ENCODE peak calls at places on chromosomes 12 and 14, in ten cellular contexts. One of them, this sample, is unnamed.

GRCh38 chr12:63894132-63894531 is 49.6 kb downstream of the SRGAP1 start:
- DNase-seq in endothelial cell: no peak
- DNase-seq in stomach: no peak
- DNase-seq in neural crest cell: no peak
- DNase-seq in heart right ventricle: no peak
- DNase-seq in left ventricle myocardium inferior: no peak
- DNase-seq in thyroid gland: no peak
- DNase-seq in GM20000: no peak
- DNase-seq in fibroblast of mammary gland: no peak
- DNase-seq in AG04449: no peak
- DNase-seq in this sample: no peak

GRCh38 chr12:102766961-102767360 is 150.1 kb downstream of the PAH start:
- DNase-seq in endothelial cell: no peak
- DNase-seq in stomach: no peak
- DNase-seq in neural crest cell: no peak
- DNase-seq in heart right ventricle: no peak
- DNase-seq in left ventricle myocardium inferior: no peak
- DNase-seq in thyroid gland: no peak
- DNase-seq in GM20000: no peak
- DNase-seq in fibroblast of mammary gland: no peak
- DNase-seq in AG04449: no peak
- DNase-seq in this sample: no peak

GRCh38 chr12:76031081-76031413 is 529 bp downstream of the PHLDA1 start:
- DNase-seq in endothelial cell: no peak
- DNase-seq in stomach: no peak
- DNase-seq in neural crest cell: no peak
- DNase-seq in heart right ventricle: no peak
- DNase-seq in left ventricle myocardium inferior: no peak
- DNase-seq in thyroid gland: no peak
- DNase-seq in GM20000: no peak
- DNase-seq in fibroblast of mammary gland: no peak
- DNase-seq in AG04449: no peak
- DNase-seq in this sample: no peak

GRCh38 chr12:10612954-10613333 is 465 bp downstream of the MAGOHB start:
- DNase-seq in endothelial cell: no peak
- DNase-seq in stomach: no peak
- DNase-seq in neural crest cell: no peak
- DNase-seq in heart right ventricle: no peak
- DNase-seq in left ventricle myocardium inferior: no peak
- DNase-seq in thyroid gland: no peak
- DNase-seq in GM20000: no peak
- DNase-seq in fibroblast of mammary gland: no peak
- DNase-seq in AG04449: no peak
- DNase-seq in this sample: no peak

GRCh38 chr12:24909667-24910066 is 39.2 kb downstream of the BCAT1 start:
- DNase-seq in endothelial cell: no peak
- DNase-seq in stomach: no peak
- DNase-seq in neural crest cell: no peak
- DNase-seq in heart right ventricle: no peak
- DNase-seq in left ventricle myocardium inferior: peak; percentile 38
- DNase-seq in thyroid gland: no peak
- DNase-seq in GM20000: no peak
- DNase-seq in fibroblast of mammary gland: peak; percentile 99
- DNase-seq in AG04449: peak; percentile 70
- DNase-seq in this sample: peak; percentile 66

GRCh38 chr12:122528582-122528981 is 1.5 kb downstream of the KNTC1 start:
- DNase-seq in endothelial cell: no peak
- DNase-seq in stomach: no peak
- DNase-seq in neural crest cell: no peak
- DNase-seq in heart right ventricle: no peak
- DNase-seq in left ventricle myocardium inferior: no peak
- DNase-seq in thyroid gland: no peak
- DNase-seq in GM20000: no peak
- DNase-seq in fibroblast of mammary gland: no peak
- DNase-seq in AG04449: no peak
- DNase-seq in this sample: no peak

GRCh38 chr14:104374718-104375080 is 204.9 kb upstream of the C14orf180 start:
- DNase-seq in endothelial cell: no peak
- DNase-seq in stomach: no peak
- DNase-seq in neural crest cell: no peak
- DNase-seq in heart right ventricle: no peak
- DNase-seq in left ventricle myocardium inferior: no peak
- DNase-seq in thyroid gland: no peak
- DNase-seq in GM20000: no peak
- DNase-seq in fibroblast of mammary gland: no peak
- DNase-seq in AG04449: no peak
- DNase-seq in this sample: no peak

GRCh38 chr12:10563966-10564365 is 49.4 kb downstream of the MAGOHB start:
- DNase-seq in endothelial cell: no peak
- DNase-seq in stomach: no peak
- DNase-seq in neural crest cell: no peak
- DNase-seq in heart right ventricle: no peak
- DNase-seq in left ventricle myocardium inferior: no peak
- DNase-seq in thyroid gland: no peak
- DNase-seq in GM20000: no peak
- DNase-seq in fibroblast of mammary gland: peak; percentile 59
- DNase-seq in AG04449: no peak
- DNase-seq in this sample: no peak

GRCh38 chr12:80946591-80946990 is 8.9 kb upstream of the LIN7A start:
- DNase-seq in endothelial cell: no peak
- DNase-seq in stomach: no peak
- DNase-seq in neural crest cell: no peak
- DNase-seq in heart right ventricle: no peak
- DNase-seq in left ventricle myocardium inferior: no peak
- DNase-seq in thyroid gland: no peak
- DNase-seq in GM20000: no peak
- DNase-seq in fibroblast of mammary gland: peak; percentile 40
- DNase-seq in AG04449: no peak
- DNase-seq in this sample: no peak

GRCh38 chr12:92764820-92765219 is 62.0 kb downstream of the PLEKHG7 start:
- DNase-seq in endothelial cell: no peak
- DNase-seq in stomach: no peak
- DNase-seq in neural crest cell: no peak
- DNase-seq in heart right ventricle: no peak
- DNase-seq in left ventricle myocardium inferior: no peak
- DNase-seq in thyroid gland: no peak
- DNase-seq in GM20000: no peak
- DNase-seq in fibroblast of mammary gland: peak; percentile 69
- DNase-seq in AG04449: no peak
- DNase-seq in this sample: no peak

GRCh38 chr14:92510972-92511371 is 2.6 kb upstream of the RIN3 start:
- DNase-seq in endothelial cell: no peak
- DNase-seq in stomach: no peak
- DNase-seq in neural crest cell: no peak
- DNase-seq in heart right ventricle: no peak
- DNase-seq in left ventricle myocardium inferior: no peak
- DNase-seq in thyroid gland: no peak
- DNase-seq in GM20000: peak; percentile 35
- DNase-seq in fibroblast of mammary gland: no peak
- DNase-seq in AG04449: no peak
- DNase-seq in this sample: no peak

DNA sequence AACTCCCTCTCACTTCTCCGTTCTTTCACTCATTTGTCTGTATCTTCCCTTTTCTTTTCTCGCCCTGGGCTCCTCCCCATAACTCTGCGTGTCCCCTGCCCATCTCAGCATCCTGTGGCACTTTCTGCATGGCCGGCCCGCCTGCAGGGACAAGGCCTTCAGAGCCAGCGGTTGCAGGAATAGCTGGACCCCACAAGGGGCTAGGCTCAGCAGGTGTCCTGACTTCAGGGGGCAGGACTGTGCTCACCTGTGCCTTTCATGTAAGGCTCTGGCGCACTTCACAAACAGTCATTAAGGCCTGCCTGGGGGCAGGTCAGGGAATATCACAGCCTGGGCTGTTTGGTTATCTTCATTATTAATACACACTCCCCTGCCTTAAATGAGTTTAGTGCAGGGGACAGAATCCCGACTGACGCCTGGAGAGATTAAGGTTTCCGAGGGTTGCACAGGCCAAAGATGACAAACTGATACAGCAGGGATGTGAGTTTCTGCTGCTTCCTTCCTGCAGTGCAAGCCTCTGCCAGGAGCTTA is 768.8 kb upstream of the TBX3 start:
- DNase-seq in endothelial cell: no peak
- DNase-seq in stomach: no peak
- DNase-seq in neural crest cell: no peak
- DNase-seq in heart right ventricle: no peak
- DNase-seq in left ventricle myocardium inferior: no peak
- DNase-seq in thyroid gland: no peak
- DNase-seq in GM20000: no peak
- DNase-seq in fibroblast of mammary gland: no peak
- DNase-seq in AG04449: no peak
- DNase-seq in this sample: no peak
- TF ChIP-seq CTCF in endothelial cell: no peak
- TF ChIP-seq CTCF in stomach: no peak
- TF ChIP-seq CTCF in neural crest cell: no peak
- TF ChIP-seq CTCF in heart right ventricle: no peak
- TF ChIP-seq CTCF in left ventricle myocardium inferior: no peak
- TF ChIP-seq CTCF in thyroid gland: no peak
- TF ChIP-seq CTCF in GM20000: no peak
- TF ChIP-seq CTCF in fibroblast of mammary gland: no peak
- TF ChIP-seq CTCF in AG04449: no peak
- TF ChIP-seq CTCF in this sample: no peak

GRCh38 chr12:107998863-107999262 is 130.2 kb upstream of the WSCD2 start:
- DNase-seq in endothelial cell: no peak
- DNase-seq in stomach: no peak
- DNase-seq in neural crest cell: no peak
- DNase-seq in heart right ventricle: no peak
- DNase-seq in left ventricle myocardium inferior: no peak
- DNase-seq in thyroid gland: no peak
- DNase-seq in GM20000: no peak
- DNase-seq in fibroblast of mammary gland: no peak
- DNase-seq in AG04449: no peak
- DNase-seq in this sample: no peak

GRCh38 chr12:107990325-107990724 is 138.8 kb upstream of the WSCD2 start:
- DNase-seq in endothelial cell: peak; percentile 66
- DNase-seq in stomach: no peak
- DNase-seq in neural crest cell: peak; percentile 20
- DNase-seq in heart right ventricle: no peak
- DNase-seq in left ventricle myocardium inferior: peak; percentile 16
- DNase-seq in thyroid gland: peak; percentile 58
- DNase-seq in GM20000: peak; percentile 26
- DNase-seq in fibroblast of mammary gland: peak; percentile 22
- DNase-seq in AG04449: no peak
- DNase-seq in this sample: no peak

GRCh38 chr12:107992016-107992415 is 137.1 kb upstream of the WSCD2 start:
- DNase-seq in endothelial cell: no peak
- DNase-seq in stomach: no peak
- DNase-seq in neural crest cell: no peak
- DNase-seq in heart right ventricle: no peak
- DNase-seq in left ventricle myocardium inferior: no peak
- DNase-seq in thyroid gland: no peak
- DNase-seq in GM20000: no peak
- DNase-seq in fibroblast of mammary gland: no peak
- DNase-seq in AG04449: no peak
- DNase-seq in this sample: no peak

GRCh38 chr12:107992870-107993451 is 136.1 kb upstream of the WSCD2 start:
- DNase-seq in endothelial cell: peak; percentile 49
- DNase-seq in stomach: no peak
- DNase-seq in neural crest cell: peak; percentile 36
- DNase-seq in heart right ventricle: no peak
- DNase-seq in left ventricle myocardium inferior: no peak
- DNase-seq in thyroid gland: peak; percentile 32
- DNase-seq in GM20000: peak; percentile 20
- DNase-seq in fibroblast of mammary gland: peak; percentile 27
- DNase-seq in AG04449: no peak
- DNase-seq in this sample: peak; percentile 9
- TF ChIP-seq CTCF in endothelial cell: peak; percentile 65
- TF ChIP-seq CTCF in stomach: no peak
- TF ChIP-seq CTCF in neural crest cell: peak; percentile 69
- TF ChIP-seq CTCF in heart right ventricle: no peak
- TF ChIP-seq CTCF in left ventricle myocardium inferior: peak; percentile 49
- TF ChIP-seq CTCF in thyroid gland: peak; percentile 51
- TF ChIP-seq CTCF in GM20000: peak; percentile 24
- TF ChIP-seq CTCF in fibroblast of mammary gland: peak; percentile 36
- TF ChIP-seq CTCF in AG04449: peak; percentile 42
- TF ChIP-seq CTCF in this sample: peak; percentile 68

DNA sequence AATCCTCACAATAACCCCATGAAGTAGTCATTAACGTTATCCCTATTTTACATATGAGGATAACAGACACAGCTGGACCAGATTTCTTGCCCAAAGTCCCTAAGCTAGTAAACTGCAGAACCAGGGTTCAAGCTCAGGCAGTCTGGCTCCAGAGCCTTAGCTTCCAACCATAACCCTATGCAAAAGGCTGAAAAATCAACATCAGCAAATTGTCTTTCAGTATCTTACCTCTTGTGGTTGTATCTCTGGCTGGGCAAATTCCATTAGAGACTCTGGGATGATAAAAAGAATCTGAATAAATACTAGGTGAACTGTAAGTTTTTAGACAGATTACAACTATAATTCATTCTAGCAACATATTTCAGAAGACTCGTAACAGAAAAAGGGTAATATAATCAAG is 24.7 kb downstream of the CAPRIN2 start:
- DNase-seq in endothelial cell: no peak
- DNase-seq in stomach: no peak
- DNase-seq in neural crest cell: no peak
- DNase-seq in heart right ventricle: no peak
- DNase-seq in left ventricle myocardium inferior: no peak
- DNase-seq in thyroid gland: no peak
- DNase-seq in GM20000: no peak
- DNase-seq in fibroblast of mammary gland: no peak
- DNase-seq in AG04449: no peak
- DNase-seq in this sample: no peak
- TF ChIP-seq CTCF in endothelial cell: no peak
- TF ChIP-seq CTCF in stomach: no peak
- TF ChIP-seq CTCF in neural crest cell: no peak
- TF ChIP-seq CTCF in heart right ventricle: no peak
- TF ChIP-seq CTCF in left ventricle myocardium inferior: no peak
- TF ChIP-seq CTCF in thyroid gland: no peak
- TF ChIP-seq CTCF in GM20000: no peak
- TF ChIP-seq CTCF in fibroblast of mammary gland: no peak
- TF ChIP-seq CTCF in AG04449: no peak
- TF ChIP-seq CTCF in this sample: no peak

DNA sequence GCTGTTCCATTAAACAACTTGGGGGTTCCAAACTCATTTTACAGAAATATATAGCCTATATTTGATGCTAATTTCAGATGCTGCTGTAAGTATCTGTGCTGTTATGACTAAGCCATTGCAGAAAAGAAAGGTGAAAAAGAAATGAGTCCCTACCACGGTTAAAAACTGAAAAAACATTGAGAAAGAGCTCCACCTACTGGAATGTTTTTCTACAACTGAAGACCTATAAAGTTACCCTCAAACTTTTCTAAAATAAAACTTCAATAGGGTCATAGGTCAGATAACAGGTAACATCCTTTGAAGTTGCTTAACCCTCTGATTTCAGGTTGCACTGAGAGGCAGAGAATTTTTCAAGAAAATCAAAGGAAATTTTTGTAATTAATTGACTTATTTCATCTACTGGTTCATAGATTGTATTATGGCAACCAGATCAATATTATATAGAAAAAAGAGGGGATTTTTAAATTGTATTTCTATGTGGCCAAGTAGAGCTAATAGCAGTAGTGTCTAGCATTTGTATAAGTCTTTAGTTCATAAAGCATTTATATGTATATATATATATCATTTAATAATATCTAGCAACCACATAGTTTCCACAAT is 279.9 kb downstream of the RPS29 start:
- DNase-seq in endothelial cell: no peak
- DNase-seq in stomach: no peak
- DNase-seq in neural crest cell: no peak
- DNase-seq in heart right ventricle: no peak
- DNase-seq in left ventricle myocardium inferior: no peak
- DNase-seq in thyroid gland: no peak
- DNase-seq in GM20000: peak; percentile 10
- DNase-seq in fibroblast of mammary gland: peak; percentile 46
- DNase-seq in AG04449: no peak
- DNase-seq in this sample: no peak
- TF ChIP-seq CTCF in endothelial cell: peak; percentile 77
- TF ChIP-seq CTCF in stomach: no peak
- TF ChIP-seq CTCF in neural crest cell: peak; percentile 73
- TF ChIP-seq CTCF in heart right ventricle: no peak
- TF ChIP-seq CTCF in left ventricle myocardium inferior: peak; percentile 50
- TF ChIP-seq CTCF in thyroid gland: no peak
- TF ChIP-seq CTCF in GM20000: peak; percentile 21
- TF ChIP-seq CTCF in fibroblast of mammary gland: peak; percentile 52
- TF ChIP-seq CTCF in AG04449: no peak
- TF ChIP-seq CTCF in this sample: no peak

This sample was measured in keratinocyte.